ENCODE peak calls at places on chromosomes 12 and 14, in seven cellular contexts. B is neural progenitor cell, W is IMR-90, P is fibroblast of lung, F is astrocyte, I is endothelial cell of umbilical vein, E is PC-9. G is an unnamed sample.

GRCh38 chr14:28769358-28769757 is 2.8 kb downstream of the FOXG1 start:
- DNase-seq in B (no peak), W (no peak), P (no peak), F (no peak), I (no peak), E (no peak), G (no peak)

GRCh38 chr12:92290016-92290685 is 144.5 kb upstream of the BTG1 start:
- DNase-seq in B (no peak), W (peak), P (peak), F (peak), I (peak), E (peak), G (peak)

GRCh38 chr12:50732591-50732990 is 31.3 kb upstream of the ATF1 start:
- DNase-seq in B (no peak), W (peak), P (peak), F (peak), I (no peak), E (peak), G (peak)

GRCh38 chr12:40178701-40179100 is 46.1 kb upstream of the LRRK2 start:
- DNase-seq in B (no peak), W (no peak), P (no peak), F (no peak), I (no peak), E (no peak), G (no peak)

GRCh38 chr12:120257041-120257821 is 8.3 kb downstream of the PXN start:
- DNase-seq in B (no peak), W (peak), P (peak), F (peak), I (peak), E (peak), G (peak)

GRCh38 chr12:74051848-74052247 is 485.8 kb upstream of the ATXN7L3B start:
- DNase-seq in B (no peak), W (no peak), P (no peak), F (no peak), I (no peak), E (no peak), G (no peak)

GRCh38 chr14:105746124-105746514 is 219.7 kb downstream of the TMEM121 start:
- DNase-seq in B (no peak), W (no peak), P (no peak), F (no peak), I (no peak), E (no peak), G (no peak)

GRCh38 chr12:70177637-70178036 is 65.6 kb upstream of the CNOT2 start:
- DNase-seq in B (no peak), W (no peak), P (no peak), F (no peak), I (no peak), E (no peak), G (no peak)

GRCh38 chr12:67760586-67761275 is 112.2 kb downstream of the DYRK2 start:
- DNase-seq in B (no peak), W (peak), P (no peak), F (no peak), I (no peak), E (no peak), G (no peak)

GRCh38 chr14:47826809-47827208 is 151.4 kb upstream of the MDGA2 start:
- DNase-seq in B (no peak), W (no peak), P (no peak), F (no peak), I (no peak), E (no peak), G (no peak)

GRCh38 chr14:63375772-63376171 is 57.0 kb upstream of the GPHB5 start:
- DNase-seq in B (no peak), W (peak), P (peak), F (peak), I (no peak), E (no peak), G (peak)

GRCh38 chr14:32576088-32576795 is 247.1 kb downstream of the AKAP6 start:
- DNase-seq in B (peak), W (peak), P (peak), F (peak), I (peak), E (peak), G (peak)
- H3K4me3 ChIP-seq in B (no peak), W (no peak), P (peak), F (peak), I (no peak), E (no peak), G (no peak)

DNA sequence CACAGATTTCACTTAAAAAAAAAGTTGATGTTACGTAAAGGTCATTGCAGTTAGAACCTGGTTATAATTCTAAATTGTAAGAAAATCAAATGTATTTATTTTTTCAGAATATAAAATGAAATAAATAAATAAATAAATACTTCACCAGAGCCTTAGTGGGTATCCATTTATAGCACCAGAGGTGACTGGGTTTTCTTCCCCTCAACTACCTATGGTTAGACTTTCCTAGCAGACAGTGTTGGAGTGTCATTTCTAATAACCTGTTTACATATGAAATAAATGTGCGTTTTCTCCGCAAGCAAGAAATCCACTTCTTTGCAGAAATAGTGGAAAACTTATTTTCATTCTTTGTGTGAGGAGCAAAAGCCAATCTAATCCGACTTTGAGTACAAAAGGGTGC is 3.3 kb upstream of the MYF5 start:
- DNase-seq in B (no peak), W (no peak), P (no peak), F (no peak), I (no peak), E (no peak), G (no peak)
- H2AFZ ChIP-seq in B (peak), W (no peak), P (no peak), F (peak), I (no peak), E (no peak), G (no peak)

GRCh38 chr14:53962954-53963490 is 6.4 kb upstream of the BMP4 start:
- DNase-seq in B (no peak), W (no peak), P (no peak), F (no peak), I (no peak), E (no peak), G (no peak)
- H3K4me3 ChIP-seq in B (peak), W (no peak), P (peak), F (peak), I (no peak), E (no peak), G (peak)

GRCh38 chr12:54578778-54579177 is 9.7 kb downstream of the PPP1R1A start:
- DNase-seq in B (no peak), W (no peak), P (no peak), F (no peak), I (no peak), E (no peak), G (no peak)

GRCh38 chr12:54583726-54584125 is 4.7 kb downstream of the PPP1R1A start:
- DNase-seq in B (no peak), W (no peak), P (no peak), F (no peak), I (no peak), E (no peak), G (no peak)

GRCh38 chr12:54579258-54579657 is 9.2 kb downstream of the PPP1R1A start:
- DNase-seq in B (no peak), W (no peak), P (no peak), F (no peak), I (no peak), E (no peak), G (no peak)

GRCh38 chr12:54581412-54581811 is 7.0 kb downstream of the PPP1R1A start:
- DNase-seq in B (no peak), W (no peak), P (no peak), F (no peak), I (no peak), E (no peak), G (no peak)

GRCh38 chr12:54579696-54580333 is 8.6 kb downstream of the PPP1R1A start:
- DNase-seq in B (peak), W (peak), P (peak), F (peak), I (peak), E (peak), G (peak)
- H2AFZ ChIP-seq in B (peak), W (peak), P (peak), F (peak), I (no peak), E (no peak), G (peak)

GRCh38 chr12:6434205-6435180 is 10.3 kb upstream of the CD27 start:
- DNase-seq in B (no peak), W (no peak), P (peak), F (no peak), I (no peak), E (no peak), G (no peak)

GRCh38 chr12:6432991-6433390 is 11.8 kb upstream of the CD27 start:
- DNase-seq in B (no peak), W (no peak), P (no peak), F (no peak), I (no peak), E (no peak), G (no peak)

GRCh38 chr12:6428326-6428725 is 16.4 kb upstream of the CD27 start:
- DNase-seq in B (no peak), W (no peak), P (no peak), F (no peak), I (no peak), E (no peak), G (no peak)

GRCh38 chr12:6430124-6430989 is 14.4 kb upstream of the CD27 start:
- DNase-seq in B (no peak), W (peak), P (peak), F (peak), I (peak), E (peak), G (peak)

DNA sequence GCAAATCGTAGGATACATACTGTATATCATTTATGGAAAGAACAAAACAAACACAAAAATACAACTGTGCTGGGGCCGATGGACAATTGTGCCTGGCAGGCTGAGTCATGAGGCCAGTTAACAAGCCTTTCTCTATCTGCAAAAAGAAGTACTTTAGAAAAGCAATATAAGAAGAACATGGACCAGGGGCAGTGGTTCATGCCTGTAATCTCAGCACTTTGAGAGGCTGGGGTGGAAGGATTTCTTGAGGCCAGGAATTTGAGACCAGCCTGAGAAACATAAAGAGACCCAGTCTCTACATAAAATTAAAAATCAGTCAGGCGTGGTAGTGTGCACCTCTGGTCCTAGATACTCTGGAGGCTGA is 13.8 kb upstream of the CD27 start:
- DNase-seq in B (no peak), W (peak), P (no peak), F (no peak), I (no peak), E (peak), G (no peak)
- H3K4me3 ChIP-seq in B (no peak), W (no peak), P (peak), F (peak), I (peak), E (peak), G (no peak)

GRCh38 chr12:65828711-65829339 is 4.5 kb downstream of the HMGA2 start:
- DNase-seq in B (no peak), W (no peak), P (peak), F (no peak), I (peak), E (no peak), G (no peak)

GRCh38 chr12:65827827-65828231 is 3.5 kb downstream of the HMGA2 start:
- DNase-seq in B (peak), W (no peak), P (peak), F (no peak), I (peak), E (no peak), G (no peak)

GRCh38 chr12:65825323-65825572 is 965 bp downstream of the HMGA2 start:
- DNase-seq in B (no peak), W (no peak), P (no peak), F (no peak), I (no peak), E (no peak), G (no peak)

GRCh38 chr12:65825573-65826512 is 1.6 kb downstream of the HMGA2 start:
- DNase-seq in B (peak), W (peak), P (peak), F (peak), I (peak), E (peak), G (no peak)

GRCh38 chr12:65826513-65827171 is 2.4 kb downstream of the HMGA2 start:
- DNase-seq in B (peak), W (peak), P (peak), F (peak), I (peak), E (peak), G (peak)
- H2AFZ ChIP-seq in B (peak), W (no peak), P (no peak), F (no peak), I (no peak), E (peak), G (no peak)

DNA sequence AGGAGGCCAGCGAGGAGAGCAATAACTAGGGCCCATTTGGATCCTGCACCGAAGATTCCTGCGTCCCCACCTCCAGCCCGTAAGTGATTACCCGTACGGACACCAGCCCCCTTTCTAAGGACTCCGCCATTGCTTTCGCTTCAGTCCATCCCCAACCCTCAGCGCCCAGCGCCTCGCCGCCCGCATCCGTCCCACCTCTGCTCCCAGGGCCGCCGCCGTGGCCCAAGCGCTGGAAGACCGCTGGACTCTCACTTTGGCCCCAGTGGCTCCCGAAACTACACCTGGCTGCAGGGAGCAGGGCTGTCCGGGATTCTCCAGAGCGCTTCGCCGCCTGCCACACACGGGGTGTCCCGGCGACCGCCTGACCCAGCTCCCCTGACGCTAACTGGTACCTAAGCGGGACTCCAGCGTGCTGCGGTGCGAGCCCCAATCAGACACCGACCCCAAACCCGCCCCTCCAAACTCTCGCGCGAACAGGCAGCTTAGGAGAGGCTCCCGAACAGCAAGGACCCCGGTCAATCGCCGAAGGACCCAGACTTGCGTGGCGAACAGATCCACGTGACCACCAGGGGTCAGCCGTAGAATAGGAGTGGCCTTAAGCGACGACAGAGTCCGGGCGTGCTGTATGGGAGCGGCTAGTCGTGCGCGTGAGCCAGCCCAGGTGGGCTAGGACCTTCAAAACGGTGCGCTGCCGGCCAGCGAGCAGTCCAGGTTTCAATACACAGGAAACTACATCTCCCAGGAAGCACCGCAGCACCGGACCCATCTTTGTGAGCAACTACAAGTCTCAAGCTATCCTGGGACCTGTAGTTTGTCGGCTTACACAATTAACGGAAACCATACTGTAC is at the start of gene CNPY2:
- DNase-seq in B (peak), W (peak), P (peak), F (peak), I (peak), E (peak), G (peak)
- H3K4me3 ChIP-seq in B (peak), W (peak), P (peak), F (peak), I (peak), E (peak), G (peak)

G was measured in mammary epithelial cell.